ENCODE peak calls at places on chromosomes 12 and 14, in five cellular contexts. G is SK-N-SH, V is K562, R is HepG2, F is GM12878. T is an unnamed sample.
A peak's percentile ranks its signal among the peaks of the same experiment; 100 is the strongest.

GRCh38 chr14:21699551-21699950 is 25.9 kb upstream of the OR4E1 start:
- DNase-seq in G (no peak), V (no peak), R (no peak), F (no peak), T (no peak)

GRCh38 chr12:71014180-71014785 is 93.7 kb upstream of the PTPRR start:
- DNase-seq in G (peak; percentile 4), V (no peak), R (peak; percentile 5), F (no peak), T (peak; percentile 51)

GRCh38 chr14:60665178-60665555 is 15.9 kb upstream of the SIX1 start:
- DNase-seq in G (no peak), V (no peak), R (peak; percentile 74), F (no peak), T (no peak)

GRCh38 chr12:42679402-42679801 is 89.9 kb upstream of the PRICKLE1 start:
- DNase-seq in G (no peak), V (no peak), R (no peak), F (no peak), T (no peak)

GRCh38 chr12:45762185-45763110 is 32.9 kb downstream of the ARID2 start:
- DNase-seq in G (peak; percentile 36), V (peak; percentile 9), R (peak; percentile 28), F (no peak), T (peak; percentile 19)

GRCh38 chr12:109879332-109880048 is 851 bp downstream of the GLTP start:
- DNase-seq in G (peak; percentile 42), V (no peak), R (no peak), F (no peak), T (no peak)

GRCh38 chr14:98950356-98950895 is 321.6 kb downstream of the BCL11B start:
- DNase-seq in G (no peak), V (no peak), R (no peak), F (no peak), T (no peak)

GRCh38 chr14:77355811-77356210 is 21.1 kb downstream of the TMED8 start:
- DNase-seq in G (no peak), V (no peak), R (no peak), F (no peak), T (no peak)

GRCh38 chr12:54298904-54299303 is 1.9 kb downstream of the NFE2 start:
- DNase-seq in G (no peak), V (no peak), R (no peak), F (no peak), T (no peak)

GRCh38 chr12:63208956-63209355 is 58.0 kb upstream of the AVPR1A start:
- DNase-seq in G (no peak), V (no peak), R (no peak), F (no peak), T (no peak)

GRCh38 chr12:7934153-7934552 is 1.8 kb downstream of the SLC2A3 start:
- DNase-seq in G (no peak), V (peak; percentile 19), R (no peak), F (no peak), T (no peak)

GRCh38 chr12:12449533-12450025 is 92.7 kb downstream of the BORCS5 start:
- DNase-seq in G (no peak), V (no peak), R (peak; percentile 98), F (no peak), T (no peak)

GRCh38 chr14:56359245-56359644 is 220.4 kb upstream of the TMEM260 start:
- DNase-seq in G (no peak), V (no peak), R (no peak), F (no peak), T (no peak)

GRCh38 chr14:78897443-78897842 is 727.3 kb downstream of the NRXN3 start:
- DNase-seq in G (no peak), V (no peak), R (no peak), F (no peak), T (no peak)

GRCh38 chr12:16454481-16454880 is 107.0 kb downstream of the MGST1 start:
- DNase-seq in G (no peak), V (no peak), R (no peak), F (no peak), T (no peak)

GRCh38 chr12:59040651-59041050 is 120.3 kb upstream of the LRIG3 start:
- DNase-seq in G (no peak), V (no peak), R (no peak), F (no peak), T (no peak)

GRCh38 chr12:131137009-131137835 is 183.5 kb downstream of the ADGRD1 start:
- DNase-seq in G (no peak), V (no peak), R (no peak), F (no peak), T (no peak)

GRCh38 chr14:30283822-30284446 is 275.0 kb upstream of the G2E3 start:
- DNase-seq in G (peak; percentile 7), V (peak; percentile 17), R (peak; percentile 37), F (no peak), T (peak; percentile 19)

GRCh38 chr12:117743746-117744145 is 225.0 kb downstream of the KSR2 start:
- DNase-seq in G (no peak), V (no peak), R (no peak), F (no peak), T (no peak)

GRCh38 chr14:67999290-67999689 is 179.7 kb downstream of the RAD51B start:
- DNase-seq in G (no peak), V (no peak), R (no peak), F (no peak), T (no peak)

GRCh38 chr12:110039085-110039807 is 9.1 kb downstream of the C12orf76 start:
- DNase-seq in G (no peak), V (no peak), R (peak; percentile 99), F (no peak), T (no peak)

GRCh38 chr14:69543341-69544249 is 31.1 kb downstream of the CCDC177 start:
- DNase-seq in G (no peak), V (no peak), R (no peak), F (no peak), T (peak; percentile 48)

GRCh38 chr12:64034901-64035576 is 187.1 kb downstream of the KICS2 start:
- DNase-seq in G (no peak), V (no peak), R (peak; percentile 41), F (no peak), T (no peak)

GRCh38 chr12:76410371-76410770 is 62.2 kb upstream of the BBS10 start:
- DNase-seq in G (no peak), V (no peak), R (no peak), F (no peak), T (no peak)

GRCh38 chr14:101480747-101481530 is 80.4 kb upstream of the DIO3 start:
- DNase-seq in G (no peak), V (no peak), R (peak; percentile 10), F (no peak), T (no peak)

GRCh38 chr12:131444220-131445164 is 266.4 kb upstream of the SFSWAP start:
- DNase-seq in G (no peak), V (no peak), R (no peak), F (no peak), T (no peak)

GRCh38 chr14:99668998-99669314 is 15.1 kb upstream of the CYP46A1 start:
- DNase-seq in G (no peak), V (no peak), R (no peak), F (no peak), T (no peak)

GRCh38 chr12:126708492-126708896 is 1558.5 kb upstream of the TMEM132C start:
- DNase-seq in G (peak; percentile 24), V (no peak), R (no peak), F (no peak), T (no peak)

GRCh38 chr12:57299514-57300016 is 48.6 kb upstream of the STAC3 start:
- DNase-seq in G (no peak), V (no peak), R (no peak), F (no peak), T (no peak)

DNA sequence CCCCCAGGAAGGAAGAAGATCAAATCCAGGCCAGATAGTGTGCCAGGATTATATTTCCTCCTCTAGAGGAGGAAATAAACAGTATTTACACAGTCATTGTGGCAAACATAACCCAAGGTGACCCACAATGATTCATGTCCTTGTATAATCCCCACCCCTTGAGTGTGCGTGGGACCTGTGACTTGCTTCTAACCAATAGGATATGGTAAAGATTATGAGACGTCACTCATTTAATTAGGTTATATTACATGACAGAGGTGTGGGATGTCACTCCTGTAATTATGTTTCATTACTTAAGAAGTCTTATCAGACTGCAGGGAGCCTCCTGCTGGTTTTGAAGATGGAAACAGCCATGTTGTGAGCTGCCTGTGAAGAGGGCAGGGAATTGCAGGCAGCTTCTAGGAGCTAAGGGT is 12.2 kb upstream of the CATSPERB start:
- DNase-seq in G (no peak), V (no peak), R (no peak), F (no peak), T (peak; percentile 6)
- TF ChIP-seq ZBTB33 in G (no peak), V (no peak), R (no peak), F (no peak), T (no peak)

GRCh38 chr14:66070542-66071319 is 415.4 kb upstream of the CCDC196 start:
- DNase-seq in G (peak; percentile 63), V (peak; percentile 76), R (peak; percentile 18), F (no peak), T (peak; percentile 35)
- TF ChIP-seq YY1 in G (no peak), V (no peak), R (no peak), F (no peak), T (no peak)

DNA sequence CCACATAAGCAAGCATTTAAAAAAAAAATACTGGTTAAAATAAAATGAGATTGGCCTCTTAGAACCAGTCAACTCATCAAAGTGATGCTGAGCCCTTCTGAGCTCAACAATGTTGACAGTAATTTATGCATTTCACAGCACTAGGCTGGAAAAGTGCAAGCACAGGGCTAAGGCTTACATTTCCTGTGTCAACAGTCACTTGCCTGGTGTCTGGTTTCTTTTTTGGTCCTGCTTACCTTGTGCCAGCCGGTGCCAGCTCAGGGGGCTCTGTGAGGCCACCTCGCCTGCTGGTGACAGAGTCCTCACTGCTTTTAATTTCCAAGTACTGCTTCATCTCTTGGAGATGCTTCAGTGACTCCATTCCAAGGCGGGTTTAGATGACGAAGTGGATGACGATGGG is 53.1 kb upstream of the KCNA1 start:
- DNase-seq in G (no peak), V (no peak), R (no peak), F (no peak), T (no peak)
- TF ChIP-seq POLR2AphosphoS5 in G (no peak), V (no peak), R (no peak), F (no peak), T (no peak)

DNA sequence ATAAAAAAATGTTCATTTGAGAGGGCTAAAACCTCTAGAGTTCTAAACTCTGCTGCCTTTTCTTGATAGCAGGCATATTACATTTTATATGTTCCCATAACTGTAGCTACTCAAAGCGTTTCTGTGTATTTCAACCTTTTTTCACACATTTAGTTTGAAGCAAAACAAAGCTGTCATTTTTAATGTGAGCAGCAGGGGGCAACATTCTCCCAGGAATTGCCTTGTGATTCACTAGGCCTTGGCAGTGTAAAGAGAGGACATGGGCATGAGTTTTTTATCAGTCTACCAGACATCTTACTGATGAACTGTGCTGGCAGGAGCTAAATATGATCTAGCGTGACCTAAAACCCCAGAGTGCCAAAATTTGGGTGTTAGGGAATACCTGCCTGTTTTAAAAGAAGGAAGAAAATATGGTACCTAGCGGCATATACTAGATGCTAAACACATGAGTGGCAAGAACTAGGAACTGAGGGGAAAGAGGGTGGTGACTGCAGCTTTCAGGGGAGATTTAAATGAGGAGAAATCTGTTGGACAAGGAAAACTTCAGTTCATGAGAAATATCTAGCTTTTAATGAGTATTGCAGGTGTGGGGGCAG is 65.3 kb downstream of the IFT43 start:
- DNase-seq in G (peak; percentile 63), V (peak; percentile 39), R (peak; percentile 47), F (peak; percentile 21), T (peak; percentile 21)
- TF ChIP-seq ZBTB33 in G (no peak), V (no peak), R (no peak), F (no peak), T (no peak)